ENCODE peak calls at places on chromosomes 12 and 14, in ten cellular contexts. L is left ventricle myocardium inferior; J is right atrium auricular region; S is tibial artery; F is CD8-positive, alpha-beta T cell; W is prostate gland; M is GM23338; P is Caco-2; V is lower lobe of right lung; U is adrenal gland. K is an unnamed sample. For H3K27me3, the result is how much of the 10 kb centered on the place peaks cover.

GRCh38 chr12:44286821-44287220 is 450.9 kb downstream of the TMEM117 start:
- DNase-seq in S (no peak), V (no peak), W (no peak), U (no peak), J (no peak), P (no peak), L (no peak), F (no peak), M (no peak), K (no peak)

GRCh38 chr14:31263485-31264133 is 56.0 kb upstream of the HECTD1 start:
- DNase-seq in P (peak), J (peak), F (no peak), L (no peak), M (no peak), U (peak), V (no peak), W (no peak), S (peak), K (peak)

GRCh38 chr14:36238666-36239363 is 62.3 kb upstream of the PTCSC3 start:
- DNase-seq in W (no peak), J (no peak), S (no peak), U (no peak), M (no peak), P (no peak), L (no peak), V (peak), F (no peak), K (no peak)

GRCh38 chr14:52043690-52044089 is 25.2 kb downstream of the NID2 start:
- DNase-seq in V (no peak), F (peak), M (peak), W (no peak), U (no peak), J (no peak), S (no peak), L (no peak), P (peak), K (no peak)

GRCh38 chr14:33987565-33988080 is 36.7 kb upstream of the EGLN3 start:
- DNase-seq in V (no peak), P (no peak), J (no peak), L (no peak), S (no peak), W (no peak), M (no peak), U (no peak), F (no peak), K (no peak)

GRCh38 chr12:55940065-55940732 is 9.2 kb downstream of the DGKA start:
- DNase-seq in F (peak), U (peak), L (peak), V (peak), M (peak), P (peak), J (peak), S (peak), W (peak), K (peak)

GRCh38 chr12:78192979-78193378 is 362.3 kb downstream of the NAV3 start:
- DNase-seq in J (no peak), M (no peak), L (no peak), F (no peak), U (no peak), W (no peak), S (no peak), V (no peak), P (no peak), K (no peak)

GRCh38 chr14:100386846-100387245 is 63.7 kb downstream of the SLC25A47 start:
- DNase-seq in U (no peak), S (no peak), F (no peak), P (no peak), V (no peak), W (no peak), L (no peak), M (no peak), J (no peak), K (no peak)

GRCh38 chr12:22541496-22541895 is 2.8 kb downstream of the C2CD5 start:
- DNase-seq in S (no peak), L (no peak), M (no peak), V (no peak), P (no peak), W (no peak), F (no peak), J (no peak), U (no peak), K (no peak)

GRCh38 chr12:49037111-49037946 is 18.8 kb upstream of the PRKAG1 start:
- DNase-seq in U (no peak), V (no peak), P (no peak), S (no peak), W (no peak), J (no peak), F (no peak), L (no peak), M (no peak), K (no peak)

GRCh38 chr14:53470351-53471043 is 317.4 kb upstream of the DDHD1 start:
- DNase-seq in P (no peak), V (no peak), F (no peak), S (no peak), M (no peak), W (peak), U (peak), L (peak), J (no peak), K (peak)

GRCh38 chr12:71846322-71846940 is 6.9 kb downstream of the TBC1D15 start:
- DNase-seq in P (no peak), L (no peak), M (peak), V (no peak), U (no peak), W (no peak), S (no peak), F (no peak), J (no peak), K (no peak)

GRCh38 chr12:19683178-19683927 is 244.1 kb downstream of the AEBP2 start:
- DNase-seq in W (no peak), M (no peak), U (no peak), V (no peak), S (no peak), P (no peak), J (no peak), F (no peak), L (no peak), K (no peak)

GRCh38 chr14:104875811-104876210 is 10.7 kb downstream of the CEP170B start:
- DNase-seq in J (no peak), S (no peak), M (no peak), U (no peak), W (no peak), V (no peak), P (no peak), F (no peak), L (peak), K (peak)

GRCh38 chr12:13049816-13050215 is 5.6 kb downstream of the FAM234B start:
- DNase-seq in L (peak), S (no peak), J (no peak), M (peak), P (no peak), V (no peak), U (peak), W (no peak), F (no peak), K (no peak)

GRCh38 chr12:92183575-92183974 is 37.9 kb upstream of the BTG1 start:
- DNase-seq in U (no peak), J (no peak), W (no peak), M (peak), V (no peak), F (no peak), L (no peak), S (no peak), P (no peak), K (no peak)

GRCh38 chr14:91835920-91836843 is 31.2 kb downstream of the TC2N start:
- DNase-seq in M (peak), L (peak), F (peak), V (peak), J (no peak), P (peak), W (peak), S (peak), U (peak), K (peak)

GRCh38 chr12:646303-647038 is 16.8 kb downstream of the NINJ2 start:
- DNase-seq in U (peak), V (no peak), F (no peak), W (peak), M (no peak), S (peak), J (peak), L (peak), P (no peak), K (peak)

GRCh38 chr12:104498211-104498801 is 41.6 kb downstream of the CHST11 start:
- DNase-seq in V (no peak), U (no peak), J (no peak), M (no peak), F (peak), L (no peak), P (no peak), S (no peak), W (no peak), K (no peak)

GRCh38 chr14:93720981-93721483 is 67.3 kb downstream of the PRIMA1 start:
- DNase-seq in W (no peak), J (no peak), F (no peak), U (no peak), L (no peak), M (no peak), P (no peak), V (no peak), S (no peak), K (no peak)

GRCh38 chr14:67820428-67820881 is 876 bp downstream of the RAD51B start:
- DNase-seq in L (no peak), F (no peak), S (no peak), V (no peak), W (no peak), J (no peak), U (no peak), M (peak), P (peak), K (no peak)

GRCh38 chr12:126347421-126347820 is 1282.2 kb downstream of the AACS start:
- DNase-seq in J (no peak), W (no peak), S (no peak), P (no peak), M (peak), U (no peak), V (no peak), L (no peak), F (no peak), K (no peak)

GRCh38 chr14:22456421-22456820 is 132.6 kb downstream of the DAD1 start:
- DNase-seq in L (no peak), P (no peak), F (no peak), V (no peak), J (no peak), W (no peak), M (no peak), U (no peak), S (no peak), K (no peak)
- H3K27me3 ChIP-seq in L (under half), P (under half), F (under half), V (under half), J (under half), W (under half), M (under half), U (under half), S (under half), K (under half)

GRCh38 chr14:39763402-39763890 is 331.2 kb upstream of the FBXO33 start:
- DNase-seq in F (no peak), P (no peak), M (no peak), U (no peak), L (no peak), S (no peak), W (no peak), V (no peak), J (no peak), K (no peak)
- H3K27me3 ChIP-seq in F (under half), P (under half), M (under half), U (under half), L (under half), S (under half), W (under half), V (under half), J (under half), K (under half)

DNA sequence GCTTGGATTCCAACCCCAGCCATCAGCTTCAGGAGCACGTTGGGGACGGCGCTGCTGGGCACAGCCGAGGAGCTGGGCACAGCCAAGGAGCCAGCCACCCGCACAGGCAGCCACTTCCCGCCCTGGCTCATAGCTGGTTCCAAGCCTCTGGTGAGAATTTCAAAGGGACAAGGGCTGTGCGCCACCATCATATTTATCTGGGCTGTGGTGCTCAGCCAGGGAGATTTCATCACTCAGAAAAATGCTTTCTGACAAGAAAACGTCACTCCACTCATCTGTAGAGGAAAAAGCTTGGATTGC is 66.4 kb downstream of the GALNT9 start:
- DNase-seq in L (no peak), V (no peak), M (no peak), P (no peak), F (no peak), U (no peak), W (no peak), S (no peak), J (no peak), K (no peak)
- H3K27me3 ChIP-seq in L (half or more), V (under half), M (under half), P (under half), F (under half), U (under half), W (under half), S (under half), J (under half), K (under half)

DNA sequence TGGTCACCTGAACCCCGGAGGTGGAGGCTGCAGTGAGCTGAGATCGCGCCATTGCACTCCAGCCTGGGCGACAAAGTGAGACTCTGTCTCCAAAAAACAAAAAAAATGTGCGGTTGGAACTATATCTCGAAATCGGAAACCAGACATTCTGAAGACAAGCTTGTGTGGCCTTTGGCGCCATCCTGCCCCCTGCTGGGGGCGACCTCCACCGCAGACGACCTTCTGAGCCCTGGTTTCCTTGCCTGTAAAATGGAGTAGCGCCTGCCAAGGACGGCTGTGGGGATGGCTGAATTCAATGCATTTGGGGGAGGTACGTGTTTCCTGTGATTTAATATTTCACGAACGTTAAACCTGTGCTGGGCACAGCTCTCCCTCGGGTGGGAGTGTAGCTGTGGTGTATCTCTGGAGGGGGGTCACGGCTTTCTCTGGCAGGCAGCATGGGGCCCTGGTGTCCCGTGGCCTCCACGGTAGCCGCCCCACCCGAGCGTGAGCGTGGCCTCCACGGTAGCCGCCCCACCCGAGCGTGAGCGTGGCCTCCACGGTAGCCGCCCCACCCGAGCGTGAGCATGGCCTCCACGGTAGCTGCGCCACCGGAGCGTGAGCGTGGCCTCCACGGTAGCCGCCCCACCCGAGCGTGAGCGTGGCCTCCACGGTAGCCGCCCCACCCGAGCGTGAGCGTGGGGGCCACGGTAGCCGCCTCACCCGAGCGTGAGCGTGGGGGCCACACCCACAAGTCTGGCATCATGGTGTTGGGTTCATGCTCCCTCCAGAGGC is 55.3 kb downstream of the LRCOL1 start:
- DNase-seq in V (no peak), F (no peak), S (no peak), U (peak), P (no peak), M (peak), W (no peak), L (no peak), J (no peak), K (no peak)
- H3K27me3 ChIP-seq in V (under half), F (under half), S (under half), U (under half), P (under half), M (half or more), W (under half), L (under half), J (under half), K (under half)

DNA sequence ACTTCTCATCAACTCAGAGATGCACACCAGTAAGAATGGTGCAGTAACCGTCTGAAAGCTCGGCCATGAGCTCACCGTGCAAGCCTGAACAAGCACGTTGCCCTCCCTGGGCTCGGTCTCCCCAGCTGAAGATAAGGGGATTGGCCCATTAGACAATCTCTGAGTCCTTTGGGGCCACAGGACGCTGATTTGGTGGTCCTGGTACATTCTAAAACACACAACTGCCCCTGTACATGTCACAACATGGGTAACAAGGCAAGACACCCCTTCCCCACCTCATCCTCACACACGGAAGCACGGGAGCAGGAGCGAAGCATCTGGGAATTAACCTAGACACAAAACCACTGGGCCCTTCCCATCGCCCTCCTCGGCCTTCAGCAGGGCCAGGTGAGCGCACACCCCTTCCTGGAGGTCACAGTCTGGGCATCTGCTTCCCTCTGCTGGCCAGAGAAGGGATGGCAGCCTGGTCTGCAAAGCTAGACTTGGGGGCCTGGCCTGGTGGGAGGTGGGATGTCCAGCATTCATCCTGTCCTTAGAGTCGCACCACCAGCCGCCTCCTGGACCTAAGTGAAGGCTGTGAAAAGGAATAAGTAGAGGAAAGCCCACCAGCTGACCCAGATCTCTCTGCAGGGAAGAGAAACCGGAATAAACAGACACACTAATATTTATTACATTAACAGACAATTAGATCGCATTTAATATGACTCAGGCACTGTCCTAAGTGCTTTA is 18.9 kb upstream of the SMUG1 start:
- DNase-seq in S (peak), W (peak), J (peak), L (peak), M (peak), P (peak), F (peak), V (peak), U (peak), K (peak)
- H3K27me3 ChIP-seq in S (under half), W (under half), J (under half), L (half or more), M (half or more), P (under half), F (under half), V (under half), U (under half), K (under half)

DNA sequence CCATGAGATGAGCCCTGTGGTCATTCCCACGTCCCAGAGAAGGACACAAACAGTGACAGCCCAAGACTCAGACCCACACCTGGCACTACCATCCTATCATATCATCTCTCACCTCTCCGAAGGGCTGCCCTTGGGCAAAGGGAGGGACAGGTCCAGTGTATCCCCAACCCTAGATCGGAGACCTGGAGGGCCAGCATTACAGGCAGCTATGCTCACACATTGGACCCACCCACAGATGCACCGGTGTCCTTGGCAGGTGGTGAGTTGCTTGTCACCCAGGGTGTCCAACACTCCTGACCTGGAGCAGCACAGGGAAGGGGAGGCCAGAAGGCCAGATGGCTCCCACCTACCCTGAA is 117.4 kb downstream of the DICER1 start:
- DNase-seq in L (no peak), M (no peak), J (peak), W (no peak), S (no peak), U (no peak), V (no peak), P (no peak), F (no peak), K (no peak)
- H3K27me3 ChIP-seq in L (half or more), M (under half), J (under half), W (under half), S (under half), U (under half), V (under half), P (under half), F (under half), K (under half)

GRCh38 chr12:46830731-46831334 is 5.0 kb upstream of the SLC38A4 start:
- DNase-seq in V (no peak), M (peak), U (peak), W (peak), L (no peak), P (peak), J (no peak), S (no peak), F (no peak), K (peak)
- H3K27me3 ChIP-seq in V (half or more), M (half or more), U (under half), W (under half), L (half or more), P (under half), J (under half), S (under half), F (under half), K (under half)

GRCh38 chr12:1834186-1834925 is 14.0 kb downstream of the LRTM2 start:
- DNase-seq in J (no peak), U (no peak), P (no peak), V (peak), L (no peak), F (no peak), S (no peak), W (no peak), M (no peak), K (no peak)
- H3K27me3 ChIP-seq in J (under half), U (under half), P (under half), V (under half), L (half or more), F (under half), S (under half), W (under half), M (under half), K (under half)

GRCh38 chr14:37598085-37598972 is 2.9 kb downstream of the TTC6 start:
- DNase-seq in M (peak), F (no peak), L (no peak), U (no peak), P (no peak), S (no peak), W (no peak), J (no peak), V (peak), K (no peak)
- H3K27me3 ChIP-seq in M (half or more), F (under half), L (half or more), U (half or more), P (under half), S (under half), W (under half), J (under half), V (half or more), K (half or more)